ENCODE peak calls at places on chromosomes 13 and 19, in seven cellular contexts. J, T, K, M, Z, N and Y are unnamed samples.

GRCh38 chr19:2477141-2477710 is 1.3 kb downstream of the GADD45B start:
- DNase-seq in K (no peak), N (peak; percentile 36), M (peak; percentile 73), Z (peak; percentile 51), T (peak; percentile 9), J (peak; percentile 45), Y (no peak)

GRCh38 chr13:40779796-40780285 is 8.9 kb upstream of the MRPS31 start:
- DNase-seq in Z (no peak), N (no peak), J (no peak), M (no peak), K (no peak), T (no peak), Y (no peak)

GRCh38 chr19:18417250-18418033 is 1.8 kb upstream of the SSBP4 start:
- DNase-seq in N (peak; percentile 40), T (no peak), K (no peak), M (peak; percentile 70), J (peak; percentile 86), Z (peak; percentile 78), Y (peak; percentile 39)

GRCh38 chr19:36898422-36898821 is 17.7 kb downstream of the ZNF829 start:
- DNase-seq in Z (no peak), N (no peak), M (no peak), K (no peak), T (no peak), J (no peak), Y (no peak)

GRCh38 chr19:38506723-38507550 is 73.4 kb downstream of the RYR1 start:
- DNase-seq in K (peak; percentile 86), N (peak; percentile 15), J (peak; percentile 71), M (peak; percentile 88), Z (peak; percentile 60), T (peak; percentile 80), Y (peak; percentile 84)

GRCh38 chr13:22427041-22427440 is 753.7 kb upstream of the SGCG start:
- DNase-seq in K (no peak), N (peak; percentile 45), Z (no peak), J (no peak), T (no peak), M (no peak), Y (no peak)

GRCh38 chr19:21328885-21329605 is at the start of gene ZNF708:
- DNase-seq in J (peak; percentile 81), K (peak; percentile 41), M (peak; percentile 89), T (peak; percentile 41), N (peak; percentile 94), Z (peak; percentile 92), Y (peak; percentile 78)

GRCh38 chr13:36420437-36420891 is 11.8 kb upstream of the CCNA1 start:
- DNase-seq in K (peak; percentile 39), T (peak; percentile 16), N (peak; percentile 84), J (peak; percentile 75), M (peak; percentile 57), Z (peak; percentile 89), Y (peak; percentile 61)

GRCh38 chr19:49233163-49233562 is 75.6 kb downstream of the TRPM4 start:
- DNase-seq in T (no peak), Z (no peak), J (no peak), K (no peak), N (no peak), M (no peak), Y (no peak)

GRCh38 chr13:72174549-72174948 is 307.5 kb upstream of the DACH1 start:
- DNase-seq in N (no peak), M (no peak), Z (no peak), K (no peak), T (no peak), J (no peak), Y (no peak)

GRCh38 chr19:28526042-28526441 is 686.9 kb downstream of the UQCRFS1 start:
- DNase-seq in N (no peak), T (no peak), J (no peak), K (no peak), Z (no peak), M (no peak), Y (no peak)

GRCh38 chr19:18430417-18431144 is 7.4 kb downstream of the ISYNA1 start:
- DNase-seq in J (no peak), Z (no peak), M (no peak), N (no peak), K (no peak), T (no peak), Y (no peak)

GRCh38 chr13:43785681-43786471 is 896 bp downstream of the ENOX1 start:
- DNase-seq in M (peak; percentile 69), Z (peak; percentile 82), K (no peak), N (peak; percentile 83), T (no peak), J (peak; percentile 86), Y (no peak)

GRCh38 chr13:43816401-43816889 is 29.7 kb upstream of the ENOX1 start:
- DNase-seq in K (no peak), J (no peak), N (no peak), T (no peak), Z (no peak), M (no peak), Y (no peak)

GRCh38 chr19:46466536-46467199 is 4.7 kb downstream of the PNMA8A start:
- DNase-seq in Z (peak; percentile 92), J (peak; percentile 71), M (peak; percentile 30), T (no peak), K (no peak), N (peak; percentile 98), Y (no peak)

GRCh38 chr19:53908106-53908932 is 759 bp upstream of the CACNG7 start:
- DNase-seq in J (peak; percentile 26), T (no peak), N (peak; percentile 25), K (peak; percentile 17), Z (peak; percentile 54), M (no peak), Y (peak; percentile 26)

GRCh38 chr19:39297931-39298634 is 1.9 kb downstream of the IFNL1 start:
- DNase-seq in T (no peak), M (peak; percentile 46), K (no peak), N (no peak), Z (no peak), J (no peak), Y (peak; percentile 58)

GRCh38 chr13:113187263-113187669 is 21.2 kb downstream of the PCID2 start:
- DNase-seq in J (peak; percentile 61), M (peak; percentile 51), T (no peak), Z (peak; percentile 100), K (no peak), N (peak; percentile 100), Y (no peak)

GRCh38 chr13:23960566-23961156 is 63.4 kb upstream of the C1QTNF9B start:
- DNase-seq in Z (peak; percentile 68), K (no peak), T (no peak), M (no peak), N (peak; percentile 36), J (no peak), Y (no peak)

GRCh38 chr19:57293719-57294118 is 13.4 kb downstream of the ZNF460 start:
- DNase-seq in N (no peak), K (no peak), M (no peak), T (no peak), Z (no peak), J (no peak), Y (no peak)

GRCh38 chr13:47166341-47166740 is 269.5 kb upstream of the HTR2A start:
- DNase-seq in Z (no peak), J (no peak), N (no peak), T (no peak), K (no peak), M (no peak), Y (no peak)

GRCh38 chr13:98749501-98749900 is 3.0 kb downstream of the SLC15A1 start:
- DNase-seq in Z (peak; percentile 75), J (no peak), M (no peak), T (no peak), N (no peak), K (no peak), Y (no peak)

GRCh38 chr13:46687810-46688209 is 109.2 kb downstream of the ESD start:
- DNase-seq in Z (peak; percentile 46), N (peak; percentile 73), M (no peak), J (no peak), K (no peak), T (no peak), Y (no peak)